ENCODE peak calls at places on chromosomes 12 and 14, in six cellular contexts. One of them, this sample, is unnamed.

GRCh38 chr12:107405436-107405835 is 280.2 kb upstream of the PWP1 start:
- DNase-seq in H1: no peak
- DNase-seq in H9: no peak
- DNase-seq in trophoblast cell: no peak
- DNase-seq in mesenchymal stem cell: no peak
- DNase-seq in IMR-90: no peak
- DNase-seq in this sample: no peak

GRCh38 chr14:85533821-85534271 is 3.9 kb downstream of the FLRT2 start:
- DNase-seq in trophoblast cell: no peak
- DNase-seq in mesenchymal stem cell: peak
- DNase-seq in H1: peak
- DNase-seq in H9: peak
- DNase-seq in IMR-90: peak
- DNase-seq in this sample: no peak

GRCh38 chr14:30796707-30797106 is 77.7 kb upstream of the COCH start:
- DNase-seq in trophoblast cell: no peak
- DNase-seq in H9: no peak
- DNase-seq in H1: no peak
- DNase-seq in IMR-90: no peak
- DNase-seq in mesenchymal stem cell: no peak
- DNase-seq in this sample: no peak

GRCh38 chr12:990308-990648 is 745 bp upstream of the ERC1 start:
- DNase-seq in IMR-90: peak
- DNase-seq in mesenchymal stem cell: peak
- DNase-seq in trophoblast cell: peak
- DNase-seq in H1: no peak
- DNase-seq in H9: peak
- DNase-seq in this sample: no peak

GRCh38 chr14:95481391-95482022 is 34.9 kb downstream of the SYNE3 start:
- DNase-seq in trophoblast cell: no peak
- DNase-seq in H9: no peak
- DNase-seq in mesenchymal stem cell: no peak
- DNase-seq in H1: no peak
- DNase-seq in IMR-90: no peak
- DNase-seq in this sample: no peak

GRCh38 chr12:131598717-131599116 is 112.2 kb upstream of the SFSWAP start:
- DNase-seq in IMR-90: no peak
- DNase-seq in trophoblast cell: no peak
- DNase-seq in mesenchymal stem cell: no peak
- DNase-seq in H1: no peak
- DNase-seq in H9: peak
- DNase-seq in this sample: no peak

GRCh38 chr14:90500665-90501370 is 104.0 kb downstream of the CALM1 start:
- DNase-seq in H1: no peak
- DNase-seq in IMR-90: no peak
- DNase-seq in H9: no peak
- DNase-seq in trophoblast cell: no peak
- DNase-seq in mesenchymal stem cell: no peak
- DNase-seq in this sample: no peak

GRCh38 chr12:76611533-76611932 is 52.0 kb upstream of the OSBPL8 start:
- DNase-seq in H1: no peak
- DNase-seq in IMR-90: peak
- DNase-seq in mesenchymal stem cell: peak
- DNase-seq in trophoblast cell: peak
- DNase-seq in H9: no peak
- DNase-seq in this sample: no peak

GRCh38 chr12:15757553-15758255 is 31.5 kb downstream of the EPS8 start:
- DNase-seq in H9: no peak
- DNase-seq in mesenchymal stem cell: peak
- DNase-seq in trophoblast cell: peak
- DNase-seq in H1: no peak
- DNase-seq in IMR-90: peak
- DNase-seq in this sample: no peak

GRCh38 chr12:122182887-122183587 is at the start of gene LRRC43:
- DNase-seq in H9: peak
- DNase-seq in H1: peak
- DNase-seq in trophoblast cell: peak
- DNase-seq in IMR-90: no peak
- DNase-seq in mesenchymal stem cell: peak
- DNase-seq in this sample: peak

GRCh38 chr12:112401903-112402498 is 7.4 kb downstream of the RPL6 start:
- DNase-seq in H1: no peak
- DNase-seq in mesenchymal stem cell: no peak
- DNase-seq in H9: no peak
- DNase-seq in IMR-90: no peak
- DNase-seq in trophoblast cell: no peak
- DNase-seq in this sample: no peak

DNA sequence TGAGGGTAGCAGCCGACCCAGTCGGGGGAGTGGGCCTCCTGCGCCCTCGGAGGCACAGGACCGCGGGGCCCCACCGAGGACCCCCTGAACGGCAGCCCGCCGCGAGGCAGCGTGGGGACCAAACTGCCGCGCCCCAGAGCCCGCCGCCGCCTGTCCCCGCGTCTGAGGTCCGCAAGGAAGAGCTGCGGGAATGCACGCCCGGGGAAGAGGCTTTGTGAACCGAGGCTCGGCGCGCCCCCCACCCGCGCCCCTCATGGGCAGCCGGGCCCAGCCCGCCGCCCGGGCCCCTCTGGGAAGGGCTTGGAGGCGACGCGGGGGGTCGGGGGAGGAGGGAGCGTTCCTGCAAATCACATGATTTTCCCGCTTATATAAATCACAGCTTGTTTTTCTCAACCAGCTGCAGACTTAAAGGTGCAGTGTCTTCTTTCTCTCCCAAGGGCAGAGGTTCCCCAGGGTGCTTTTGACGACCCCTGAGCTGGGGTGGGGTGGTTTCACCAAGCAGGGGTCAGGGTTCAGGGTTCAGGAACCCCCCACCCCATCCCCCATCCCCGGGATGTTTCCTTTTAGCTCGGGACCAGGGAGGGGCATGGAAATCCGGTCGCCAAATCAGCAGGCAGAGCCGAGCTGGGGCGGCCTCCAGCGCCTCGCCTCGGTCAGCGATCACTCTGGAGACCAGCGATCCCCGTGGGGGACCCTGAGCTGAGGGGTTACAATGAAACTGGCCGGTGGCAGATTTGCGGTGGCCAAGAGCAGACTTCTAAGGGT is 44.7 kb upstream of the ATP23 start:
- DNase-seq in H1: peak
- DNase-seq in mesenchymal stem cell: peak
- DNase-seq in IMR-90: peak
- DNase-seq in trophoblast cell: no peak
- DNase-seq in H9: peak
- DNase-seq in this sample: peak
- H2BK120ac ChIP-seq in H1: no peak
- H2BK120ac ChIP-seq in mesenchymal stem cell: peak
- H2BK120ac ChIP-seq in IMR-90: peak
- H2BK120ac ChIP-seq in trophoblast cell: peak
- H2BK120ac ChIP-seq in H9: no peak
- H2BK120ac ChIP-seq in this sample: no peak

GRCh38 chr12:52788876-52789636 is 6.9 kb downstream of the KRT3 start:
- DNase-seq in H9: no peak
- DNase-seq in IMR-90: no peak
- DNase-seq in H1: no peak
- DNase-seq in trophoblast cell: no peak
- DNase-seq in mesenchymal stem cell: no peak
- DNase-seq in this sample: no peak
- H3K14ac ChIP-seq in H9: no peak
- H3K14ac ChIP-seq in IMR-90: no peak
- H3K14ac ChIP-seq in H1: no peak
- H3K14ac ChIP-seq in trophoblast cell: no peak
- H3K14ac ChIP-seq in mesenchymal stem cell: no peak
- H3K14ac ChIP-seq in this sample: no peak

GRCh38 chr12:120197542-120197887 is 3.0 kb upstream of the GCN1 start:
- DNase-seq in IMR-90: no peak
- DNase-seq in trophoblast cell: no peak
- DNase-seq in H1: no peak
- DNase-seq in H9: no peak
- DNase-seq in mesenchymal stem cell: no peak
- DNase-seq in this sample: no peak

GRCh38 chr12:120190985-120191480 is 3.5 kb downstream of the GCN1 start:
- DNase-seq in trophoblast cell: no peak
- DNase-seq in IMR-90: no peak
- DNase-seq in H9: no peak
- DNase-seq in mesenchymal stem cell: no peak
- DNase-seq in H1: no peak
- DNase-seq in this sample: no peak

GRCh38 chr12:120194534-120195395 is at the start of gene GCN1:
- DNase-seq in IMR-90: peak
- DNase-seq in H9: peak
- DNase-seq in H1: peak
- DNase-seq in trophoblast cell: peak
- DNase-seq in mesenchymal stem cell: peak
- DNase-seq in this sample: peak

GRCh38 chr12:120196363-120196762 is 1.8 kb upstream of the GCN1 start:
- DNase-seq in H1: no peak
- DNase-seq in IMR-90: no peak
- DNase-seq in trophoblast cell: no peak
- DNase-seq in mesenchymal stem cell: peak
- DNase-seq in H9: no peak
- DNase-seq in this sample: no peak

GRCh38 chr12:120194226-120194533 is 335 bp downstream of the GCN1 start:
- DNase-seq in H9: no peak
- DNase-seq in mesenchymal stem cell: no peak
- DNase-seq in trophoblast cell: no peak
- DNase-seq in H1: no peak
- DNase-seq in IMR-90: no peak
- DNase-seq in this sample: no peak
- H4K8ac ChIP-seq in H9: no peak
- H4K8ac ChIP-seq in mesenchymal stem cell: peak
- H4K8ac ChIP-seq in trophoblast cell: peak
- H4K8ac ChIP-seq in H1: peak
- H4K8ac ChIP-seq in IMR-90: peak
- H4K8ac ChIP-seq in this sample: no peak

GRCh38 chr12:57604454-57605307 is at the start of gene DTX3:
- DNase-seq in IMR-90: no peak
- DNase-seq in H9: peak
- DNase-seq in trophoblast cell: no peak
- DNase-seq in mesenchymal stem cell: peak
- DNase-seq in H1: peak
- DNase-seq in this sample: no peak
- H2BK120ac ChIP-seq in IMR-90: peak
- H2BK120ac ChIP-seq in H9: no peak
- H2BK120ac ChIP-seq in trophoblast cell: peak
- H2BK120ac ChIP-seq in mesenchymal stem cell: peak
- H2BK120ac ChIP-seq in H1: peak
- H2BK120ac ChIP-seq in this sample: peak

GRCh38 chr14:92655372-92655771 is 93.1 kb downstream of the LGMN start:
- DNase-seq in mesenchymal stem cell: no peak
- DNase-seq in H9: no peak
- DNase-seq in IMR-90: no peak
- DNase-seq in H1: no peak
- DNase-seq in trophoblast cell: no peak
- DNase-seq in this sample: no peak

GRCh38 chr14:92655802-92656201 is 92.6 kb downstream of the LGMN start:
- DNase-seq in H1: no peak
- DNase-seq in mesenchymal stem cell: peak
- DNase-seq in IMR-90: no peak
- DNase-seq in trophoblast cell: no peak
- DNase-seq in H9: no peak
- DNase-seq in this sample: no peak

GRCh38 chr14:92653162-92653651 is 95.2 kb downstream of the LGMN start:
- DNase-seq in H1: no peak
- DNase-seq in IMR-90: no peak
- DNase-seq in trophoblast cell: no peak
- DNase-seq in mesenchymal stem cell: no peak
- DNase-seq in H9: no peak
- DNase-seq in this sample: no peak

GRCh38 chr14:92652413-92653151 is 95.8 kb downstream of the LGMN start:
- DNase-seq in trophoblast cell: no peak
- DNase-seq in IMR-90: no peak
- DNase-seq in H9: no peak
- DNase-seq in H1: no peak
- DNase-seq in mesenchymal stem cell: no peak
- DNase-seq in this sample: no peak

DNA sequence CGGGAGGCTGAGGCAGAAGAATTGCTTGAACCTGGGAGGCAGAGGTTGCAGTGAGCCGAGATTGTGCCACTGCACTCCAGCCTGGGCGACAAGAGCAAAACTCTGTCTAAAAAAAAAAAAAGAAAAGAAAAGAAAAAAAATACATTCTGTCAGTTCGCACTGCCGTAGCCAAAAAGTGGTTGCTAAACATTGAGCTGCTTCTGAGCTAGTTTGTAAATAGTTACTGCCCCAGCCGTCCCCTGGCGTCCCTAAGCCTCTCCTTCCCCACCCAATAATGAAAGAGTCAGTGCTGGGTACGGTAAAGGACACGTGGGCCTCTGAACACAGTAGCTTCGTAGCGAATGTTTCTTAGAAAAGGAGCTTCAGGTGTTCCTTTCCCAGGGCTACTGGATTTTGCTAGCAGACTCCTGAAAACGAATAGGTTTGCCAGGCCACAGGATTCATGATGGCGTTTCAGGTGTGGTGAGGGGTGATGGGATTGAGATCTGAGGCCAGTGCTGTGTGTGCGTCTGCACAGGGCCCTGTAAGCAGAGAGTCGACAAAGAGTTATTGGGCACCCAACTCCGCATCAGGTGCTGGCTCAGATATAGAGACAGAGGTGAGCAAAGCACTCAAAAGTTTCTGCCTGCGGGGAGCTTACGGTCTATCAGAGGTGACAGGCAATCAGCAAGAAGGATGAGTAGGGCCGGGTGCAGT is 94.1 kb downstream of the LGMN start:
- DNase-seq in H1: no peak
- DNase-seq in H9: no peak
- DNase-seq in mesenchymal stem cell: no peak
- DNase-seq in IMR-90: no peak
- DNase-seq in trophoblast cell: no peak
- DNase-seq in this sample: no peak
- H3K14ac ChIP-seq in H1: no peak
- H3K14ac ChIP-seq in H9: no peak
- H3K14ac ChIP-seq in mesenchymal stem cell: no peak
- H3K14ac ChIP-seq in IMR-90: no peak
- H3K14ac ChIP-seq in trophoblast cell: no peak
- H3K14ac ChIP-seq in this sample: no peak

GRCh38 chr14:26021759-26022158 is 576.1 kb downstream of the NOVA1 start:
- DNase-seq in trophoblast cell: no peak
- DNase-seq in IMR-90: no peak
- DNase-seq in mesenchymal stem cell: no peak
- DNase-seq in H1: no peak
- DNase-seq in H9: no peak
- DNase-seq in this sample: no peak

GRCh38 chr14:26032348-26032747 is 565.5 kb downstream of the NOVA1 start:
- DNase-seq in mesenchymal stem cell: no peak
- DNase-seq in H9: no peak
- DNase-seq in trophoblast cell: no peak
- DNase-seq in IMR-90: no peak
- DNase-seq in H1: no peak
- DNase-seq in this sample: no peak

GRCh38 chr14:26023967-26024366 is 573.9 kb downstream of the NOVA1 start:
- DNase-seq in H1: no peak
- DNase-seq in IMR-90: no peak
- DNase-seq in trophoblast cell: no peak
- DNase-seq in H9: no peak
- DNase-seq in mesenchymal stem cell: no peak
- DNase-seq in this sample: no peak

GRCh38 chr14:26026384-26026783 is 571.4 kb downstream of the NOVA1 start:
- DNase-seq in H9: no peak
- DNase-seq in H1: no peak
- DNase-seq in mesenchymal stem cell: no peak
- DNase-seq in IMR-90: no peak
- DNase-seq in trophoblast cell: no peak
- DNase-seq in this sample: no peak
- H4K8ac ChIP-seq in H9: no peak
- H4K8ac ChIP-seq in H1: no peak
- H4K8ac ChIP-seq in mesenchymal stem cell: no peak
- H4K8ac ChIP-seq in IMR-90: no peak
- H4K8ac ChIP-seq in trophoblast cell: no peak
- H4K8ac ChIP-seq in this sample: no peak

This sample was measured in neuronal stem cell.